ENCODE peak calls at places on chromosomes 1 and 21, in four cellular contexts. J is D341Med, R is neural progenitor cell, V is heart right ventricle. O is an unnamed sample.

GRCh38 chr1:71093938-71094337 is 13.1 kb upstream of the ZRANB2 start:
- DNase-seq in V (no peak), J (no peak), R (no peak), O (no peak)

GRCh38 chr1:210683403-210684047 is 354.8 kb downstream of the HHAT start:
- DNase-seq in J (no peak), V (no peak), R (no peak), O (no peak)

GRCh38 chr1:247487057-247487456 is 29.2 kb upstream of the OR2B11 start:
- DNase-seq in R (peak; percentile 49), J (peak; percentile 67), V (no peak), O (no peak)

GRCh38 chr1:159973350-159973940 is 19.4 kb upstream of the SLAMF9 start:
- DNase-seq in J (no peak), V (no peak), R (no peak), O (no peak)

GRCh38 chr1:217453816-217454215 is 177.1 kb downstream of the GPATCH2 start:
- DNase-seq in R (no peak), V (no peak), J (no peak), O (no peak)

GRCh38 chr1:235503333-235504121 is 725 bp downstream of the B3GALNT2 start:
- DNase-seq in V (peak; percentile 68), R (peak; percentile 86), J (peak; percentile 62), O (peak; percentile 77)

GRCh38 chr1:162091681-162092524 is 22.4 kb downstream of the NOS1AP start:
- DNase-seq in R (no peak), V (no peak), J (no peak), O (no peak)

GRCh38 chr1:233867028-233867427 is 37.4 kb upstream of the SLC35F3 start:
- DNase-seq in R (no peak), J (no peak), V (no peak), O (no peak)

GRCh38 chr21:44602474-44602871 is 2.1 kb downstream of the KRTAP10-7 start:
- DNase-seq in J (no peak), R (no peak), V (no peak), O (no peak)

GRCh38 chr1:119828266-119828665 is 17.0 kb upstream of the REG4 start:
- DNase-seq in J (no peak), R (no peak), V (no peak), O (no peak)

GRCh38 chr1:223776826-223777454 is 64.6 kb downstream of the CAPN2 start:
- DNase-seq in J (no peak), R (no peak), V (no peak), O (peak; percentile 14)